ENCODE peak calls at places on chromosomes 1 and 21, in four cellular contexts. T is H1, D is HepG2, V is GM12878. J is an unnamed sample.

GRCh38 chr1:110187139-110187890 is 22.8 kb upstream of the KCNC4 start:
- DNase-seq in D (no peak), V (no peak), T (no peak), J (no peak)

GRCh38 chr1:161285519-161285918 is 24.2 kb downstream of the MPZ start:
- DNase-seq in T (no peak), D (no peak), V (no peak), J (no peak)

GRCh38 chr1:27388337-27389005 is 4.0 kb upstream of the GPR3 start:
- DNase-seq in V (no peak), T (no peak), D (peak; percentile 49), J (peak; percentile 76)

GRCh38 chr1:19333587-19334354 is 21.6 kb downstream of the SLC66A1 start:
- DNase-seq in D (no peak), T (no peak), V (no peak), J (no peak)

GRCh38 chr21:42670884-42671283 is 17.5 kb downstream of the PDE9A start:
- DNase-seq in T (no peak), V (no peak), D (no peak), J (no peak)

GRCh38 chr1:22053018-22053860 is 730 bp downstream of the CDC42 start:
- DNase-seq in V (no peak), T (no peak), D (peak; percentile 50), J (peak; percentile 85)

GRCh38 chr1:211258310-211258755 is 833 bp upstream of the RCOR3 start:
- DNase-seq in D (peak; percentile 62), T (no peak), V (no peak), J (peak; percentile 80)

GRCh38 chr1:15966081-15966955 is 9.6 kb downstream of the ZBTB17 start:
- DNase-seq in V (peak; percentile 94), D (peak; percentile 20), T (no peak), J (no peak)

GRCh38 chr1:90936061-90936460 is 85.8 kb downstream of the ZNF644 start:
- DNase-seq in V (no peak), D (no peak), T (no peak), J (no peak)

GRCh38 chr1:113659010-113659409 is 100.3 kb downstream of the PHTF1 start:
- DNase-seq in D (no peak), T (no peak), V (no peak), J (no peak)

GRCh38 chr1:226569879-226570547 is 21.4 kb downstream of the STUM start:
- DNase-seq in D (peak; percentile 16), V (no peak), T (no peak), J (peak; percentile 80)

GRCh38 chr1:184049291-184049690 is 2.2 kb upstream of the TSEN15 start:
- DNase-seq in V (no peak), D (no peak), T (no peak), J (no peak)

GRCh38 chr1:27001570-27002360 is 8.3 kb downstream of the TRNP1 start:
- DNase-seq in V (peak; percentile 38), D (peak; percentile 50), T (no peak), J (no peak)

GRCh38 chr1:14930224-14930965 is 223.2 kb upstream of the TMEM51 start:
- DNase-seq in D (no peak), V (no peak), T (no peak), J (no peak)

GRCh38 chr1:14928412-14928811 is 225.1 kb upstream of the TMEM51 start:
- DNase-seq in D (no peak), V (no peak), T (no peak), J (peak; percentile 39)

GRCh38 chr1:14932034-14932638 is 221.4 kb upstream of the TMEM51 start:
- DNase-seq in D (no peak), T (no peak), V (no peak), J (no peak)

GRCh38 chr1:14928886-14929546 is 224.5 kb upstream of the TMEM51 start:
- DNase-seq in D (no peak), T (no peak), V (no peak), J (no peak)

GRCh38 chr1:14929547-14930223 is 223.9 kb upstream of the TMEM51 start:
- DNase-seq in V (no peak), T (no peak), D (no peak), J (peak; percentile 88)
- TF ChIP-seq BRCA1 in V (no peak), T (no peak), D (no peak), J (no peak)

DNA sequence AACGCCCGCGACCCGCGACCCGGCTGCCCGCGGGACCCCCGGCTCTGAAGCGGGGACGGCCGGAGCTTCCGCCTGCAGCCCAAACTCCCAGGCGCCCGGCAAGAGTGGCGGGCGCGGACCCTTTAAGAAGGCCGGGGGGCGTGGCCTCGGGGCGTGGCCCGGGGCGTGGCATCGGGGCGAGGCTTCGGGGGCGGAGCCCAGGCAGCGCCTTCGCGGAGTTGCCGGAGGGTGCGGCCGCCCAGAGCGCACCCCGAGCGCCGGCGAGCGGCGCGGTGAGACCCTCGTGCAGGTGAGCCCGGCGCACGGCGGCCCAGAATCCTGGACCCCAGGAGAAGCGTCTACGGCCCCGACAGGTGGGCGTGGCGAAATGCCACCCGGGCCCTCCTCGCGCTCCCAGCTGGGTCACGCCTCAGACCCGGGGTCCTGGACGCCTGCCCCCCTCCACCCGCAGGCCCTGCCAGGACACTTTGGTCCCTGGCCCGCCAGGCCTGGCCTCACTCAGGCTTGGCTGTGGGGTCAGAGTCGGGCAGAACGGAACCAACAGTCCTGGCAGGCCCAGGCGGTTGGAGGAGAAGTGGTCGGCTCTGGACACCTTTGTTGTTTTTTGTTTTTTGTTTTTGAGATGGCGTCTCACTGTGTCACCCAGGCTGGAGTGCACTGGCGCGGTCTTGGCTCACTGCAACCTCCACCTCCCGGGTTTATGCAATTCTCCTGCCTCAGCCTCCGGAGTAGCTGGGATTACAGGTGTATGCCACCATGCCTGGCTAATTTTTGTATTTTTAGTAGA is 14.4 kb downstream of the RNF223 start:
- DNase-seq in V (no peak), T (no peak), D (peak; percentile 66), J (peak; percentile 97)
- TF ChIP-seq BRCA1 in V (no peak), T (no peak), D (no peak), J (no peak)

GRCh38 chr1:245156736-245157505 is 2.1 kb downstream of the KIF26B start:
- DNase-seq in V (no peak), T (no peak), D (peak; percentile 65), J (no peak)
- TF ChIP-seq BRCA1 in V (no peak), T (no peak), D (no peak), J (peak; percentile 59)

GRCh38 chr1:164667010-164667409 is 108.0 kb downstream of the PBX1 start:
- DNase-seq in D (no peak), V (no peak), T (no peak), J (no peak)
- TF ChIP-seq BRCA1 in D (no peak), V (no peak), T (no peak), J (no peak)

GRCh38 chr21:38861006-38861405 is 55.3 kb downstream of the ETS2 start:
- DNase-seq in D (no peak), T (no peak), V (no peak), J (no peak)

GRCh38 chr21:38863291-38863690 is 57.6 kb downstream of the ETS2 start:
- DNase-seq in V (no peak), D (no peak), T (no peak), J (no peak)

GRCh38 chr21:38859852-38860251 is 54.1 kb downstream of the ETS2 start:
- DNase-seq in D (no peak), V (no peak), T (no peak), J (no peak)

GRCh38 chr21:38863843-38864363 is 58.2 kb downstream of the ETS2 start:
- DNase-seq in T (no peak), V (no peak), D (no peak), J (no peak)

DNA sequence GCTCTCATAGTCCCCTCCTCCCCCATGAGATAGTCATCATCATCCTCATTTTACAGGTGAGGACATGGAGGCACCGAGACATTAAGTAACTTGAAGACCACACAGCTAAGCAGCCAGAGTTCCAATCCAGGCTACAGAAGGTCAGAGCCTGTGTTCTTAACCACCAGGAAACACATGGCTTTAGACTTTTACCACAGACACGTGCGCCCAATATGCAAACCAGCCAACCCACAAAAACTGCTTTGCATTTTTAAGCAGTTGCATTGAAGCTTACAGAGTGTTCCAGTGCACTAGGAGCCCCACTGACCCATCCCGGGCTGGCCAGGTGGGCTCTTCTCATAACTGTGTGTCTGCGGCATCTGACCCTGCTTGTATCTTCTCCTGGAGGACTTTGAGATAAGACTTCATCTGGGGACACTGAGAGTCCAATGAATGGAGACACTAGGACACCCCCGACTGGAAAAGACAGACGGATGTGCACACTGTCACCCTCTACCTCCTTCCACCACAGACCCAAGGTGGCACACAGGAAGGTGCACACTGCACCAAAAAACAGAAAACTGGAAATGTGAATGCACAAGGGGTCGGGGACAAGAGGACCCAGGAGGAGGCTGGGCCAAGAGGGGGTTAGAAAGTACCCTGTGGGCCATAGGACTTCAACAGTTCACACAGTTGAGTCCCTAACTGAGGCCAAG is 56.4 kb downstream of the ETS2 start:
- DNase-seq in T (no peak), D (no peak), V (peak; percentile 5), J (no peak)
- TF ChIP-seq BRCA1 in T (no peak), D (no peak), V (no peak), J (no peak)